ENCODE peak calls at places on chromosomes 11 and 22, in six cellular contexts. One of them, this sample, is unnamed.

GRCh38 chr11:35590412-35590811 is 27.8 kb upstream of the FJX1 start:
- DNase-seq in K562: no peak
- DNase-seq in tibial nerve: no peak
- DNase-seq in adrenal gland: no peak
- DNase-seq in endothelial cell of umbilical vein: no peak
- DNase-seq in stomach: no peak
- DNase-seq in this sample: no peak

GRCh38 chr11:15199693-15200092 is 85.0 kb downstream of the INSC start:
- DNase-seq in endothelial cell of umbilical vein: no peak
- DNase-seq in K562: no peak
- DNase-seq in stomach: peak
- DNase-seq in tibial nerve: no peak
- DNase-seq in adrenal gland: no peak
- DNase-seq in this sample: no peak

GRCh38 chr11:131099013-131099412 is 182.7 kb upstream of the SNX19 start:
- DNase-seq in adrenal gland: no peak
- DNase-seq in endothelial cell of umbilical vein: no peak
- DNase-seq in tibial nerve: no peak
- DNase-seq in stomach: no peak
- DNase-seq in K562: no peak
- DNase-seq in this sample: no peak

GRCh38 chr11:68049509-68050370 is 10.9 kb downstream of the TCIRG1 start:
- DNase-seq in K562: no peak
- DNase-seq in adrenal gland: peak
- DNase-seq in stomach: no peak
- DNase-seq in tibial nerve: no peak
- DNase-seq in endothelial cell of umbilical vein: no peak
- DNase-seq in this sample: peak

GRCh38 chr11:35064114-35064800 is 74.7 kb upstream of the CD44 start:
- DNase-seq in tibial nerve: no peak
- DNase-seq in stomach: no peak
- DNase-seq in adrenal gland: no peak
- DNase-seq in endothelial cell of umbilical vein: no peak
- DNase-seq in K562: no peak
- DNase-seq in this sample: no peak

GRCh38 chr22:39738746-39739145 is 154.8 kb downstream of the ENTHD1 start:
- DNase-seq in K562: no peak
- DNase-seq in endothelial cell of umbilical vein: no peak
- DNase-seq in tibial nerve: no peak
- DNase-seq in adrenal gland: no peak
- DNase-seq in stomach: no peak
- DNase-seq in this sample: no peak

GRCh38 chr11:111624602-111625001 is 22.4 kb downstream of the SIK2 start:
- DNase-seq in K562: no peak
- DNase-seq in tibial nerve: no peak
- DNase-seq in stomach: no peak
- DNase-seq in adrenal gland: no peak
- DNase-seq in endothelial cell of umbilical vein: no peak
- DNase-seq in this sample: no peak

GRCh38 chr22:50481440-50482106 is at the start of gene ADM2:
- DNase-seq in K562: peak
- DNase-seq in stomach: peak
- DNase-seq in adrenal gland: no peak
- DNase-seq in tibial nerve: no peak
- DNase-seq in endothelial cell of umbilical vein: no peak
- DNase-seq in this sample: peak

GRCh38 chr11:78802058-78802633 is 227.5 kb upstream of the NARS2 start:
- DNase-seq in endothelial cell of umbilical vein: no peak
- DNase-seq in tibial nerve: no peak
- DNase-seq in stomach: peak
- DNase-seq in K562: no peak
- DNase-seq in adrenal gland: no peak
- DNase-seq in this sample: peak

GRCh38 chr11:92607969-92608711 is 361.3 kb upstream of the MTNR1B start:
- DNase-seq in endothelial cell of umbilical vein: no peak
- DNase-seq in tibial nerve: no peak
- DNase-seq in stomach: no peak
- DNase-seq in K562: no peak
- DNase-seq in adrenal gland: no peak
- DNase-seq in this sample: no peak

GRCh38 chr11:104852811-104853210 is 45.4 kb downstream of the CASP12 start:
- DNase-seq in tibial nerve: no peak
- DNase-seq in K562: no peak
- DNase-seq in stomach: no peak
- DNase-seq in endothelial cell of umbilical vein: no peak
- DNase-seq in adrenal gland: no peak
- DNase-seq in this sample: no peak

GRCh38 chr22:48692734-48693376 is 1134.8 kb downstream of the BRD1 start:
- DNase-seq in K562: no peak
- DNase-seq in endothelial cell of umbilical vein: no peak
- DNase-seq in stomach: no peak
- DNase-seq in adrenal gland: peak
- DNase-seq in tibial nerve: peak
- DNase-seq in this sample: no peak

GRCh38 chr22:45308624-45309421 is 911 bp upstream of the FAM118A start:
- DNase-seq in endothelial cell of umbilical vein: no peak
- DNase-seq in adrenal gland: no peak
- DNase-seq in K562: no peak
- DNase-seq in stomach: no peak
- DNase-seq in tibial nerve: no peak
- DNase-seq in this sample: no peak

GRCh38 chr22:46027219-46028068 is 50.5 kb upstream of the WNT7B start:
- DNase-seq in endothelial cell of umbilical vein: no peak
- DNase-seq in K562: peak
- DNase-seq in stomach: peak
- DNase-seq in adrenal gland: peak
- DNase-seq in tibial nerve: peak
- DNase-seq in this sample: peak

GRCh38 chr11:64659417-64660144 is 63.4 kb downstream of the NRXN2 start:
- DNase-seq in endothelial cell of umbilical vein: no peak
- DNase-seq in stomach: no peak
- DNase-seq in adrenal gland: no peak
- DNase-seq in tibial nerve: no peak
- DNase-seq in K562: peak
- DNase-seq in this sample: no peak

GRCh38 chr11:35461917-35462316 is 42.6 kb upstream of the SLC1A2 start:
- DNase-seq in stomach: no peak
- DNase-seq in endothelial cell of umbilical vein: no peak
- DNase-seq in K562: no peak
- DNase-seq in adrenal gland: no peak
- DNase-seq in tibial nerve: no peak
- DNase-seq in this sample: no peak

GRCh38 chr22:49967333-49968241 is 7.0 kb downstream of the PIM3 start:
- DNase-seq in K562: no peak
- DNase-seq in stomach: peak
- DNase-seq in adrenal gland: peak
- DNase-seq in tibial nerve: peak
- DNase-seq in endothelial cell of umbilical vein: no peak
- DNase-seq in this sample: peak

GRCh38 chr11:67344264-67344663 is 9.1 kb downstream of the POLD4 start:
- DNase-seq in endothelial cell of umbilical vein: no peak
- DNase-seq in adrenal gland: no peak
- DNase-seq in stomach: no peak
- DNase-seq in tibial nerve: no peak
- DNase-seq in K562: no peak
- DNase-seq in this sample: no peak

GRCh38 chr22:45754822-45755221 is 83.2 kb downstream of the ATXN10 start:
- DNase-seq in endothelial cell of umbilical vein: no peak
- DNase-seq in stomach: no peak
- DNase-seq in tibial nerve: no peak
- DNase-seq in K562: no peak
- DNase-seq in adrenal gland: no peak
- DNase-seq in this sample: no peak

GRCh38 chr11:19673924-19674390 is 38.7 kb upstream of the NAV2 start:
- DNase-seq in K562: no peak
- DNase-seq in stomach: no peak
- DNase-seq in adrenal gland: peak
- DNase-seq in endothelial cell of umbilical vein: peak
- DNase-seq in tibial nerve: peak
- DNase-seq in this sample: peak

GRCh38 chr11:19669511-19669910 is 43.1 kb upstream of the NAV2 start:
- DNase-seq in K562: no peak
- DNase-seq in stomach: no peak
- DNase-seq in tibial nerve: no peak
- DNase-seq in adrenal gland: no peak
- DNase-seq in endothelial cell of umbilical vein: no peak
- DNase-seq in this sample: no peak

GRCh38 chr11:19666951-19667350 is 45.7 kb upstream of the NAV2 start:
- DNase-seq in stomach: no peak
- DNase-seq in K562: no peak
- DNase-seq in tibial nerve: no peak
- DNase-seq in endothelial cell of umbilical vein: no peak
- DNase-seq in adrenal gland: no peak
- DNase-seq in this sample: no peak

GRCh38 chr11:19672591-19673206 is 39.9 kb upstream of the NAV2 start:
- DNase-seq in tibial nerve: no peak
- DNase-seq in adrenal gland: no peak
- DNase-seq in K562: no peak
- DNase-seq in endothelial cell of umbilical vein: no peak
- DNase-seq in stomach: no peak
- DNase-seq in this sample: no peak

GRCh38 chr11:19670030-19670761 is 42.4 kb upstream of the NAV2 start:
- DNase-seq in endothelial cell of umbilical vein: no peak
- DNase-seq in stomach: no peak
- DNase-seq in adrenal gland: no peak
- DNase-seq in K562: no peak
- DNase-seq in tibial nerve: no peak
- DNase-seq in this sample: peak
- TF ChIP-seq POLR2A in endothelial cell of umbilical vein: no peak
- TF ChIP-seq POLR2A in stomach: no peak
- TF ChIP-seq POLR2A in adrenal gland: no peak
- TF ChIP-seq POLR2A in K562: no peak
- TF ChIP-seq POLR2A in tibial nerve: no peak
- TF ChIP-seq POLR2A in this sample: peak

DNA sequence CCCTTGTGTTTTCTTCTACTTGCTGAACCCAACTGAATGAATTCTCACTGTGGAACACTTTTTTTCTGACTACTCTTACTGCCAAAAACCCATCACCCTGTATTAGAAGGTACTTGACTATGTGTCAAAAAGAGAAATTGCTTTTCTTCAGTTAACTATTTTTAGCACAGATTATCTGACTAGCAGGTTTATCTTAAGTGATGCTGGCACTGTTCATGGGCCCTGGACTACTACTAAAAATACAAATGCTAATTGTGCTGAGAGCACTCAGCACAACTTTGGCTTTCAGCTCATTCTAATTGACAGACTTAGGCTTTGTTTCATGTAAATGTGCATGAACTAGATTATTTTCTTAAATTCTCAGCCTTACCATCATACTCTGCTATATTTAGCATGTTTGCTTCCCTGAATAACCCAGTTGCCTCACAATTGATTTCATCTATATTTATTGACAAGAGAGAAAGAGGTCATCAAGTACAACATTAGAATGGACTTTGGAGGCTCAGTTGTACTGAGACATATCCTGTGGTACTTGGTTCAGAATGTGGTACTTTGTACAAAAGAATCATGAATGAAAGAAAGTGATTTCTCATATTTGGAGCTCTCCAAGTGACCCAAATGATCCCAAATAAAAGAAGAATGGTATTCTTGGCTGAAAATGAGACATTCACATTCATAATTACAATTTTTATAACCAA is 478.3 kb downstream of the KCNA4 start:
- DNase-seq in tibial nerve: no peak
- DNase-seq in stomach: no peak
- DNase-seq in endothelial cell of umbilical vein: no peak
- DNase-seq in adrenal gland: no peak
- DNase-seq in K562: no peak
- DNase-seq in this sample: no peak
- H3K4me3 ChIP-seq in tibial nerve: no peak
- H3K4me3 ChIP-seq in stomach: no peak
- H3K4me3 ChIP-seq in endothelial cell of umbilical vein: no peak
- H3K4me3 ChIP-seq in adrenal gland: no peak
- H3K4me3 ChIP-seq in K562: no peak
- H3K4me3 ChIP-seq in this sample: no peak

DNA sequence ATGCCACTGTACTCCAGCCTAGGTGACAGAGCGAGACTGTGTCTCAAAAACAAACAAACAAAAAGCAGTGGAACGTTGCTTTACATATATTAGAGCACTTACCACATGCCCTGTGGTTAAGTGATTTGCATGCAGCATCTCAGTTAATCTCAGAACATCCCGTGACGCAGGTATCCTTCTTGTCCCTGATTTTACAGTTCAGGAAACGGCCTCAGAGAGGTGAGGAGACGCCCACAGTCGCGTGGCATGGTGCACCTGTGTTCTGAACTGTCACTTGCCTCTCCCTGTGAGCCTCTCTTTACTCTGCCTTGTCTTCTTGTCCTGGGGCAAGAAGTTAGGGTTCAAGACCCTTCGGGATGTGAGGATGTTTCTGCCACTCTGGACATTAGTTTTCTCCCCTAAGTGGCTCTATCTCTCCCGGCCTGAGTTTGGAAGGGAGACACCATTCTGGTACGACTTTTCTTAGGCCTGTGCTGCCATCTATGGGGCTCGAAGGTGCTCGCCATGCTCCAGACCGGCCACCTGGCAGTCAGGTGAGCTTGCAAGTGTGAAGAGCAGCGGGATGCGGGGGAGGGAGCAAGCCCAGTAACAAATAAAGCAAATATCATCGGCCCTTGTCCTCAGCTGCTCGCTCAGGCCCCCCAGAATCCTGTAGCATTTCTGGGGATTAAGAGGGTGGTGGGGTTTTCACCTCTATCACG is 25.6 kb downstream of the YWHAH start:
- DNase-seq in adrenal gland: peak
- DNase-seq in K562: peak
- DNase-seq in tibial nerve: no peak
- DNase-seq in endothelial cell of umbilical vein: peak
- DNase-seq in stomach: peak
- DNase-seq in this sample: peak
- TF ChIP-seq CTCF in adrenal gland: peak
- TF ChIP-seq CTCF in K562: peak
- TF ChIP-seq CTCF in tibial nerve: no peak
- TF ChIP-seq CTCF in endothelial cell of umbilical vein: peak
- TF ChIP-seq CTCF in stomach: peak
- TF ChIP-seq CTCF in this sample: no peak

GRCh38 chr11:13269775-13270174 is 7.8 kb upstream of the BMAL1 start:
- DNase-seq in tibial nerve: no peak
- DNase-seq in adrenal gland: no peak
- DNase-seq in K562: no peak
- DNase-seq in stomach: no peak
- DNase-seq in endothelial cell of umbilical vein: no peak
- DNase-seq in this sample: peak
- TF ChIP-seq POLR2A in tibial nerve: no peak
- TF ChIP-seq POLR2A in adrenal gland: no peak
- TF ChIP-seq POLR2A in K562: no peak
- TF ChIP-seq POLR2A in stomach: no peak
- TF ChIP-seq POLR2A in endothelial cell of umbilical vein: no peak
- TF ChIP-seq POLR2A in this sample: no peak

DNA sequence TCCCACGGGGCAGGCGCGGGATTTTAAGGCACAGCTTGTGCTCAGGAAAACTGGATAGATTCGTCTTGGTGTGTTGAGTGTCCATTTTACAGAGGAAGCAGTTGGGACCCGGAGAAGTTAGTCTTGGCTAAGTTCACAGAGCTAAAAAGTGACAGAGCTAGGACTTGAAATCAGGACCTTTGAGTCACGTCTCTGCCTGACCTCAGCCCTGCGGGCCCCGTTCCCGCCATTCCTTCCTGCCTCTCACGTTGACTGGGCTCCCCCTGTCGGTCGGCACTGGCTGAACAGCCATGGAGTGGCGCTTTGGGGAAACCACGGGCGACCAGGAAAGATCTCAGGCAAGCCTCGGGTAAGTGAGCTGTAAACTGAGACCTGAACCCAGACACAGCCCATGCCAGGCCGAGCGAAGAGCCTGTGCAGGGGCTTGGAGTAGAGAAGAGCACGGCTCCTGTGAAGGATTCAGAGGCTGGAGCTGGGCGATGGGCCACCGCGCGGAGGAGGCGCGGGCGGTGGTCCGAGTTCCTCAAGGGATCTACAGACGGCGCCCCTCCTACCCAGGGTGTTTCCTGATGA is 54.1 kb downstream of the WNT11 start:
- DNase-seq in adrenal gland: peak
- DNase-seq in stomach: peak
- DNase-seq in K562: peak
- DNase-seq in endothelial cell of umbilical vein: peak
- DNase-seq in tibial nerve: peak
- DNase-seq in this sample: peak
- H3K4me3 ChIP-seq in adrenal gland: no peak
- H3K4me3 ChIP-seq in stomach: peak
- H3K4me3 ChIP-seq in K562: peak
- H3K4me3 ChIP-seq in endothelial cell of umbilical vein: no peak
- H3K4me3 ChIP-seq in tibial nerve: peak
- H3K4me3 ChIP-seq in this sample: no peak